ENCODE peak calls at places on chromosomes 5 and 9, in eight cellular contexts. One of them, this sample, is unnamed.

GRCh38 chr5:69042915-69043795 is 50.7 kb upstream of the SLC30A5 start:
- DNase-seq in GM23338: peak; percentile 89
- DNase-seq in HCT116: peak; percentile 88
- DNase-seq in HepG2: peak; percentile 87
- DNase-seq in SK-N-SH: peak; percentile 63
- DNase-seq in A549: peak; percentile 95
- DNase-seq in GM12878: peak; percentile 92
- DNase-seq in K562: peak; percentile 71
- DNase-seq in this sample: peak; percentile 89

GRCh38 chr5:94498199-94498598 is 120.2 kb downstream of the KIAA0825 start:
- DNase-seq in SK-N-SH: no peak
- DNase-seq in K562: no peak
- DNase-seq in HCT116: no peak
- DNase-seq in GM12878: no peak
- DNase-seq in HepG2: no peak
- DNase-seq in A549: no peak
- DNase-seq in GM23338: no peak
- DNase-seq in this sample: no peak

GRCh38 chr9:135515083-135515511 is 6.1 kb upstream of the LCN1 start:
- DNase-seq in K562: no peak
- DNase-seq in A549: no peak
- DNase-seq in SK-N-SH: no peak
- DNase-seq in HepG2: no peak
- DNase-seq in GM23338: no peak
- DNase-seq in HCT116: no peak
- DNase-seq in GM12878: no peak
- DNase-seq in this sample: no peak

GRCh38 chr9:113687680-113688371 is 188.3 kb upstream of the ZNF618 start:
- DNase-seq in K562: no peak
- DNase-seq in GM12878: no peak
- DNase-seq in GM23338: peak; percentile 52
- DNase-seq in A549: no peak
- DNase-seq in HCT116: no peak
- DNase-seq in SK-N-SH: peak; percentile 41
- DNase-seq in HepG2: no peak
- DNase-seq in this sample: no peak

GRCh38 chr5:106873558-106873957 is 797.2 kb downstream of the EFNA5 start:
- DNase-seq in GM12878: no peak
- DNase-seq in HepG2: no peak
- DNase-seq in SK-N-SH: no peak
- DNase-seq in HCT116: no peak
- DNase-seq in K562: no peak
- DNase-seq in A549: no peak
- DNase-seq in GM23338: no peak
- DNase-seq in this sample: no peak

GRCh38 chr9:96649620-96650323 is 5.3 kb downstream of the PRXL2C start:
- DNase-seq in HCT116: no peak
- DNase-seq in K562: no peak
- DNase-seq in GM23338: peak; percentile 6
- DNase-seq in GM12878: no peak
- DNase-seq in HepG2: no peak
- DNase-seq in A549: no peak
- DNase-seq in SK-N-SH: no peak
- DNase-seq in this sample: no peak

GRCh38 chr5:122959740-122960450 is 76.6 kb downstream of the PPIC start:
- DNase-seq in SK-N-SH: no peak
- DNase-seq in A549: no peak
- DNase-seq in HCT116: no peak
- DNase-seq in K562: no peak
- DNase-seq in HepG2: no peak
- DNase-seq in GM23338: no peak
- DNase-seq in GM12878: no peak
- DNase-seq in this sample: no peak

GRCh38 chr5:137738947-137739346 is 3.1 kb upstream of the KLHL3 start:
- DNase-seq in K562: no peak
- DNase-seq in HepG2: no peak
- DNase-seq in HCT116: no peak
- DNase-seq in GM12878: no peak
- DNase-seq in SK-N-SH: no peak
- DNase-seq in GM23338: no peak
- DNase-seq in A549: no peak
- DNase-seq in this sample: no peak

GRCh38 chr9:69877852-69878507 is 57.4 kb downstream of the CFAP95 start:
- DNase-seq in HepG2: peak; percentile 43
- DNase-seq in GM23338: peak; percentile 77
- DNase-seq in HCT116: peak; percentile 22
- DNase-seq in GM12878: no peak
- DNase-seq in K562: no peak
- DNase-seq in SK-N-SH: peak; percentile 11
- DNase-seq in A549: peak; percentile 50
- DNase-seq in this sample: no peak

GRCh38 chr9:71285191-71285656 is 163.8 kb upstream of the TRPM3 start:
- DNase-seq in GM12878: no peak
- DNase-seq in GM23338: peak; percentile 91
- DNase-seq in SK-N-SH: peak; percentile 32
- DNase-seq in A549: peak; percentile 68
- DNase-seq in HepG2: peak; percentile 62
- DNase-seq in K562: peak; percentile 25
- DNase-seq in HCT116: peak; percentile 43
- DNase-seq in this sample: peak; percentile 51

GRCh38 chr9:127652733-127653132 is 40.7 kb downstream of the STXBP1 start:
- DNase-seq in A549: no peak
- DNase-seq in HepG2: no peak
- DNase-seq in K562: no peak
- DNase-seq in GM23338: no peak
- DNase-seq in GM12878: no peak
- DNase-seq in HCT116: no peak
- DNase-seq in SK-N-SH: no peak
- DNase-seq in this sample: no peak

GRCh38 chr9:106481003-106481614 is 381.9 kb upstream of the ZNF462 start:
- DNase-seq in A549: no peak
- DNase-seq in HepG2: no peak
- DNase-seq in HCT116: no peak
- DNase-seq in SK-N-SH: peak; percentile 27
- DNase-seq in GM12878: no peak
- DNase-seq in K562: no peak
- DNase-seq in GM23338: no peak
- DNase-seq in this sample: no peak

GRCh38 chr5:90093931-90094485 is 315.5 kb downstream of the CETN3 start:
- DNase-seq in HepG2: no peak
- DNase-seq in A549: no peak
- DNase-seq in GM12878: no peak
- DNase-seq in HCT116: no peak
- DNase-seq in GM23338: no peak
- DNase-seq in SK-N-SH: no peak
- DNase-seq in K562: no peak
- DNase-seq in this sample: no peak

GRCh38 chr9:128945798-128946501 is 1.5 kb downstream of the DOLK start:
- DNase-seq in A549: no peak
- DNase-seq in HCT116: no peak
- DNase-seq in GM12878: no peak
- DNase-seq in GM23338: no peak
- DNase-seq in K562: no peak
- DNase-seq in HepG2: no peak
- DNase-seq in SK-N-SH: no peak
- DNase-seq in this sample: no peak

DNA sequence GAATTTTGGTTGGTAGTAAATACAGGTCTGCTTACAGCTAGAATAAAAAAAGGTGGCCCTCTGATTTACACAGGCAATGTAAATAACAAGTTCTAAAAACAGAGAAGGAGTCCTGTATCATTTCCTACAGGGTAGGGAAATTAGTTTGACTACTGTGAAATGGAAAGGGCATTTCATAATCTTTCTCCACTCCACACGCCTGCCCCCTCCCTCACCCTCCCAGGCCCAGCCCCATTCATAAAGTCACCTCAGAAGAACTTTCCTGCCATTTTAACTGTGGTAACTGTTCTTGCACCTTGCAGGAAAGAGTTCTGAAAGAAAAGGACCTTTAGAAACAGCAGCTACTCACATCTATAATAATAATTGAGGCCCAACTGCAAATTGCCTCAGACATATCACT is 69.7 kb downstream of the MEF2C start:
- DNase-seq in K562: no peak
- DNase-seq in GM12878: no peak
- DNase-seq in HepG2: no peak
- DNase-seq in HCT116: no peak
- DNase-seq in SK-N-SH: no peak
- DNase-seq in GM23338: no peak
- DNase-seq in A549: no peak
- DNase-seq in this sample: no peak
- H3K4me1 ChIP-seq in K562: peaks cover 14% of the 10 kb centered on the region
- H3K4me1 ChIP-seq in GM12878: peaks cover 32% of the 10 kb centered on the region
- H3K4me1 ChIP-seq in HepG2: no peaks in the 10 kb centered on the region
- H3K4me1 ChIP-seq in HCT116: no peaks in the 10 kb centered on the region
- H3K4me1 ChIP-seq in SK-N-SH: no peaks in the 10 kb centered on the region
- H3K4me1 ChIP-seq in GM23338: peaks cover 27% of the 10 kb centered on the region
- H3K4me1 ChIP-seq in A549: no peaks in the 10 kb centered on the region
- H3K4me1 ChIP-seq in this sample: no peaks in the 10 kb centered on the region

GRCh38 chr9:136957901-136958300 is 5.8 kb downstream of the LCN12 start:
- DNase-seq in HepG2: no peak
- DNase-seq in GM12878: no peak
- DNase-seq in GM23338: no peak
- DNase-seq in SK-N-SH: no peak
- DNase-seq in A549: no peak
- DNase-seq in K562: no peak
- DNase-seq in HCT116: no peak
- DNase-seq in this sample: no peak

GRCh38 chr9:136955943-136956335 is 3.9 kb downstream of the LCN12 start:
- DNase-seq in HepG2: no peak
- DNase-seq in K562: no peak
- DNase-seq in SK-N-SH: no peak
- DNase-seq in GM23338: no peak
- DNase-seq in A549: no peak
- DNase-seq in GM12878: no peak
- DNase-seq in HCT116: no peak
- DNase-seq in this sample: no peak

GRCh38 chr9:136958473-136958872 is 6.4 kb downstream of the LCN12 start:
- DNase-seq in HepG2: no peak
- DNase-seq in GM23338: no peak
- DNase-seq in K562: no peak
- DNase-seq in A549: no peak
- DNase-seq in HCT116: no peak
- DNase-seq in SK-N-SH: no peak
- DNase-seq in GM12878: no peak
- DNase-seq in this sample: no peak

GRCh38 chr9:136956604-136957003 is 4.5 kb downstream of the LCN12 start:
- DNase-seq in HepG2: no peak
- DNase-seq in GM23338: no peak
- DNase-seq in A549: no peak
- DNase-seq in K562: no peak
- DNase-seq in SK-N-SH: no peak
- DNase-seq in HCT116: no peak
- DNase-seq in GM12878: no peak
- DNase-seq in this sample: no peak

DNA sequence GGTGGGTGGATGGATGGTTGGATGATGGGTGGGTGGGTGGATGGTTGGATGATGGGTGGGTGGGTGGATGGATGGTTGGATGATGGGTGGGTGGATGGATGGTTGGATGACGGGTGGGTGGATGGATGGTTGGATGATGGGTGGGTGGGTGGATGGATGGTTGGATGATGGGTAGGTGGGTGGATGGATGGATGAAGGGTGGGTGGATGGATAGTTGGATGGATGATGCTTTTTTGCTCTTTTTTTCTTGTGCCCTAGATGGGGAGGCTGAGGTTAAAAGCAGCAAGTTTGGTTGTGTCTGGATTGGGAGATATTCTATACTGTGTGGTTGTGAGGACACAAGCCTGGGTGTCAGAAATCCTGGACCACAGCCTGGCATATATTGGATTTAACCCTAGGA is 5.4 kb downstream of the LCN12 start:
- DNase-seq in GM23338: no peak
- DNase-seq in GM12878: no peak
- DNase-seq in HepG2: no peak
- DNase-seq in HCT116: no peak
- DNase-seq in SK-N-SH: no peak
- DNase-seq in A549: no peak
- DNase-seq in K562: no peak
- DNase-seq in this sample: no peak
- H3K27ac ChIP-seq in GM23338: no peak overlapping the region
- H3K27ac ChIP-seq in GM12878: no peak overlapping the region
- H3K27ac ChIP-seq in HepG2: no peak overlapping the region
- H3K27ac ChIP-seq in HCT116: no peak overlapping the region
- H3K27ac ChIP-seq in SK-N-SH: no peak overlapping the region
- H3K27ac ChIP-seq in A549: no peak overlapping the region
- H3K27ac ChIP-seq in K562: no peak overlapping the region
- H3K27ac ChIP-seq in this sample: no peak overlapping the region

GRCh38 chr5:139968547-139969261 is 74.4 kb downstream of the NRG2 start:
- DNase-seq in HepG2: peak; percentile 62
- DNase-seq in GM12878: peak; percentile 43
- DNase-seq in K562: peak; percentile 91
- DNase-seq in SK-N-SH: peak; percentile 91
- DNase-seq in A549: peak; percentile 81
- DNase-seq in GM23338: peak; percentile 95
- DNase-seq in HCT116: peak; percentile 72
- DNase-seq in this sample: peak; percentile 72
- TF ChIP-seq REST in HepG2: no peak
- TF ChIP-seq REST in GM12878: no peak
- TF ChIP-seq REST in K562: no peak
- TF ChIP-seq REST in SK-N-SH: no peak
- TF ChIP-seq REST in A549: no peak
- TF ChIP-seq REST in GM23338: no peak
- TF ChIP-seq REST in HCT116: no peak
- TF ChIP-seq REST in this sample: no peak

GRCh38 chr5:142012186-142012785 is 541 bp downstream of the GNPDA1 start:
- DNase-seq in HCT116: peak; percentile 48
- DNase-seq in HepG2: peak; percentile 9
- DNase-seq in SK-N-SH: peak; percentile 71
- DNase-seq in GM23338: peak; percentile 81
- DNase-seq in K562: peak; percentile 55
- DNase-seq in GM12878: no peak
- DNase-seq in A549: peak; percentile 71
- DNase-seq in this sample: no peak
- H3K4me1 ChIP-seq in HCT116: peaks cover 13% of the 10 kb centered on the region
- H3K4me1 ChIP-seq in HepG2: peaks cover 43% of the 10 kb centered on the region
- H3K4me1 ChIP-seq in SK-N-SH: peaks cover 24% of the 10 kb centered on the region
- H3K4me1 ChIP-seq in GM23338: peaks cover 6% of the 10 kb centered on the region
- H3K4me1 ChIP-seq in K562: peaks cover 42% of the 10 kb centered on the region
- H3K4me1 ChIP-seq in GM12878: peaks cover 16% of the 10 kb centered on the region
- H3K4me1 ChIP-seq in A549: peaks cover 39% of the 10 kb centered on the region
- H3K4me1 ChIP-seq in this sample: peaks cover 25% of the 10 kb centered on the region

DNA sequence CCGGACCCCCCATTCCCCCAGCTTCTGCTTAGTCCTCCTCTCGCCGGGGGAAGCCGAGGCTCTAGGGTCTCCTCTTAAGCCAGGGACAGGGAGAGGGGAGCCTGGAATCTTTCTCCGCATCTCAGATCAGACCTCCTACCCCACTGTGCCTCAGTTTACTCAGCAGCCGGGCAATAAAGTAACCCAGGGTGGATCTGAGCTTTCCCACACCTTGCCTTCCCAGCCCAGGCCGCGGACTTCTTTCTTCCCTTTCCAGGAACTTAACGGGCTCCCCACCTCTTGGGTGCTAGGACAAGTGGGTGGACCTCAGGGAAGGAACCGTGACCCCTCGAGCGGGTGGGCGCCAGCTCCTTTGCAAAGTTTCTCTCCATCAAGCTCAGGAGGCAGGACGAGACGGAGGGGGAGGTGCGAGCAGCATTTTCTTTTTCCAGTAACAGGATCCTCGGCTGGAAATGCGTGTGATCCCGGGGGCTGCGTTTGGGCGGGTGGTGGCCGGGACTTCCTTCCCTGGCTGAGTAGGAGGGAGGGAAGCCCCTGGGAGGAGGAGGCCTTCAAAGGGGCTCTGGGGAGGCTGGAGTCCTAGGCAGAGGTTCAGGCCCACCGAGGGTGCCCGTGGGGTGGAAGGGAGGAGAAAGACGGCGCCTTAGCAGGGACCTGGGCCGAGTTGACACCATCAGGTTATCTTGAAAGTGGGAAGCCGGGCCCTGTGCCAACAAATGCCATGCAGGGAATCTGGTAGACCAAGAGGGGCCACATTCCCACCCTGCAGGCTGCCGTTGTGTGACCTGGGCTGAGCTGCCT is 803 bp downstream of the DAB2IP start:
- DNase-seq in HCT116: no peak
- DNase-seq in HepG2: no peak
- DNase-seq in GM23338: peak; percentile 74
- DNase-seq in SK-N-SH: peak; percentile 52
- DNase-seq in A549: no peak
- DNase-seq in K562: no peak
- DNase-seq in GM12878: no peak
- DNase-seq in this sample: no peak
- H3K27ac ChIP-seq in HCT116: peak overlapping the region; percentile 57
- H3K27ac ChIP-seq in HepG2: no peak overlapping the region
- H3K27ac ChIP-seq in GM23338: no peak overlapping the region
- H3K27ac ChIP-seq in SK-N-SH: peak overlapping the region; percentile 76
- H3K27ac ChIP-seq in A549: peak overlapping the region; percentile 89
- H3K27ac ChIP-seq in K562: no peak overlapping the region
- H3K27ac ChIP-seq in GM12878: no peak overlapping the region
- H3K27ac ChIP-seq in this sample: no peak overlapping the region